ENCODE peak calls at places on chromosome 4, in nine cellular contexts. K is neural progenitor cell, V is brain microvascular endothelial cell, R is nephron progenitor cell, E is GM06990, D is AG09309, H is Calu3, Z is A549, N is AG10803. I is an unnamed sample.

GRCh38 chr4:99633772-99634171 is 23.9 kb downstream of the C4orf54 start:
- DNase-seq in N (no peak), R (no peak), Z (no peak), V (no peak), H (no peak), E (no peak), D (no peak), K (no peak), I (no peak)

GRCh38 chr4:5989236-5990225 is 28.7 kb downstream of the C4orf50 start:
- DNase-seq in R (no peak), K (no peak), E (no peak), Z (no peak), V (no peak), H (no peak), N (no peak), D (no peak), I (no peak)

GRCh38 chr4:184950926-184951325 is 67.4 kb upstream of the HELT start:
- DNase-seq in V (no peak), D (no peak), N (no peak), Z (no peak), K (no peak), H (no peak), R (no peak), E (no peak), I (no peak)

GRCh38 chr4:105171912-105172311 is 25.2 kb downstream of the TET2 start:
- DNase-seq in K (no peak), E (no peak), Z (no peak), V (no peak), H (no peak), R (no peak), D (no peak), N (no peak), I (no peak)

GRCh38 chr4:114905017-114905416 is 208.4 kb downstream of the NDST4 start:
- DNase-seq in K (no peak), Z (no peak), D (no peak), R (no peak), E (no peak), V (no peak), N (no peak), H (no peak), I (no peak)

GRCh38 chr4:170465434-170465833 is 375.7 kb upstream of the AADAT start:
- DNase-seq in D (no peak), V (no peak), K (peak; percentile 44), N (no peak), Z (no peak), R (no peak), E (no peak), H (no peak), I (no peak)

GRCh38 chr4:54100607-54101189 is 735 bp downstream of the GSX2 start:
- DNase-seq in D (no peak), V (no peak), H (peak; percentile 11), Z (no peak), R (peak; percentile 35), N (no peak), K (peak; percentile 40), E (no peak), I (no peak)

GRCh38 chr4:2834001-2834921 is 9.4 kb upstream of the ADD1 start:
- DNase-seq in Z (no peak), R (no peak), D (no peak), H (no peak), E (peak; percentile 17), V (no peak), N (no peak), K (no peak), I (no peak)

DNA sequence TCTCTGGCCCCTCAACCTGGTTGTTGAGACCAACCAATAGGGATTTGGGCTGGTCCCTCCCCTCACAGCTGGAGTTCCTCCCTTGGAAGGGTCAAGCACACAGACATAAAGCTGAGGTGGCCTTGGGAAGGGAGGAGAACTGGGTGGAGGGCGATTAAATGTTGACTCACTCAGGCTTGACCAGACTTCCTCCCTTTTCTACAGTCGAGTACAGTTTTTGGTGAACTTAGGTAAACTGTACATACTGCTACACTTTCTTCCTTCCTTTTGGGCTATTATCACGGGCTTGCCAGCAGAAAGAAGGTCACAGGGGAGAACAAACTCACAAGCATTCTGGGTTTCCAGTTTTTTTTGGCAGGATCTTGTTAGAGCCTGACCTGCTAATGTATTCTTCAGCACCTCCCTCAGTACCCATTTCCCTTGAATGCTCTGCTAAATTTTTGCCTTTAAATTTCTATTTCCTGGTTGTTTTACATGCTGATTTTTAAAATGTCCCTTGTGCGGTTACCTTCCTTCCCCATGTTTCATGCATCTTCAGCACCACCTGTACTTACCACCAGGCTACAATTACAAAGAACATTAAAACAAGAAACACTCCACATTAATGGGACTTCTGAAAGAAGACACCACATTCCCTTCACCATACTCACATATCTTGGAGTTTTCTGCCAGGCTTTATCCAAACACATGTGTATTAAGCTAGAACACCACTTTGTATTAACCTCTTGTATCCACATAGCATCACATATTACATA is 135.3 kb upstream of the RASGEF1B start:
- DNase-seq in H (peak; percentile 6), V (no peak), K (no peak), E (no peak), D (no peak), Z (no peak), N (no peak), R (peak; percentile 20), I (no peak)
- TF ChIP-seq CTCF in H (no peak), V (no peak), K (no peak), E (no peak), D (no peak), Z (no peak), N (no peak), R (no peak), I (no peak)

GRCh38 chr4:154341448-154341847 is 150.2 kb downstream of the DCHS2 start:
- DNase-seq in Z (no peak), R (no peak), E (no peak), V (no peak), H (no peak), N (no peak), D (no peak), K (no peak), I (no peak)

GRCh38 chr4:154345359-154345758 is 146.2 kb downstream of the DCHS2 start:
- DNase-seq in Z (no peak), N (no peak), R (no peak), D (no peak), E (no peak), V (no peak), H (no peak), K (no peak), I (no peak)

GRCh38 chr4:154348657-154349056 is 142.9 kb downstream of the DCHS2 start:
- DNase-seq in Z (no peak), D (no peak), K (no peak), E (no peak), H (no peak), N (no peak), V (no peak), R (no peak), I (no peak)

GRCh38 chr4:154349829-154350228 is 141.8 kb downstream of the DCHS2 start:
- DNase-seq in Z (peak; percentile 18), D (no peak), R (no peak), E (no peak), V (peak; percentile 6), K (peak; percentile 50), H (no peak), N (peak; percentile 7), I (no peak)

DNA sequence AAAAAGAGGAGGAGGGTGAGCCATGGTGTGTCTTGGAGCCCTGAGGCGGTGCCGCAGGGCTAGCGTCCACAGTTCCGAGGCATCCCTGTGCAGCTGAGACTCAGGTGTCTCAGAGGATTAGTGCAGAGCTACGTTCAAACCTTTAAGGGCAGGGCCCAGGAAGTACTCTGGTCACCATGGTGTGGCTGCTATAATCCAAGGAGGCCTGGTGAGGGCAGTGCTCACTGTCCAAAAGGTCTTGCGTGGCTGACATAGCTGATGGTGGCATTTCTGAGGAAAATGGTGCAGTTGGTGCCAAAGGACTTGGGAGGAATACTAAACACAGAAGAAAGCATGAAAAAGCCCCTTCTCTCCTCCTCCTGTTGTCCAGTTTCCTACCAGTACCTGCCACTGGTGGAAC is 146.9 kb downstream of the DCHS2 start:
- DNase-seq in Z (peak; percentile 3), K (peak; percentile 51), V (no peak), D (no peak), R (no peak), N (no peak), H (no peak), E (no peak), I (no peak)
- TF ChIP-seq CTCF in Z (no peak), K (peak; percentile 52), V (no peak), D (no peak), R (peak; percentile 16), N (no peak), H (no peak), E (peak; percentile 30), I (peak; percentile 27)

GRCh38 chr4:23366207-23366906 is 523.5 kb downstream of the PPARGC1A start:
- DNase-seq in E (no peak), R (no peak), V (no peak), N (no peak), D (no peak), H (no peak), K (no peak), Z (no peak), I (no peak)

GRCh38 chr4:23365086-23365485 is 524.8 kb downstream of the PPARGC1A start:
- DNase-seq in V (no peak), H (no peak), Z (no peak), R (no peak), D (no peak), E (no peak), K (no peak), N (no peak), I (no peak)

GRCh38 chr4:23369331-23369730 is 520.5 kb downstream of the PPARGC1A start:
- DNase-seq in D (no peak), N (no peak), K (peak; percentile 26), V (no peak), R (peak; percentile 23), Z (no peak), E (no peak), H (no peak), I (no peak)

GRCh38 chr4:23364167-23364566 is 525.7 kb downstream of the PPARGC1A start:
- DNase-seq in E (no peak), N (no peak), D (no peak), Z (no peak), K (no peak), H (no peak), R (no peak), V (no peak), I (no peak)

GRCh38 chr4:23368081-23368697 is 521.7 kb downstream of the PPARGC1A start:
- DNase-seq in E (no peak), R (peak; percentile 33), K (peak; percentile 80), N (no peak), Z (no peak), D (no peak), H (peak; percentile 48), V (no peak), I (no peak)
- TF ChIP-seq CTCF in E (no peak), R (peak; percentile 38), K (peak; percentile 78), N (peak; percentile 13), Z (no peak), D (no peak), H (peak; percentile 17), V (peak; percentile 42), I (peak; percentile 54)

GRCh38 chr4:118993329-118993728 is 104.7 kb downstream of the SYNPO2 start:
- DNase-seq in K (no peak), R (no peak), H (no peak), N (no peak), E (no peak), D (no peak), V (no peak), Z (no peak), I (no peak)

GRCh38 chr4:118991686-118992085 is 103.0 kb downstream of the SYNPO2 start:
- DNase-seq in D (no peak), E (no peak), Z (no peak), K (no peak), V (no peak), N (no peak), H (no peak), R (no peak), I (no peak)

GRCh38 chr4:118992149-118992548 is 103.5 kb downstream of the SYNPO2 start:
- DNase-seq in E (no peak), D (no peak), Z (no peak), N (no peak), V (no peak), K (no peak), H (no peak), R (no peak), I (no peak)

GRCh38 chr4:118995693-118996391 is 107.2 kb downstream of the SYNPO2 start:
- DNase-seq in R (no peak), Z (no peak), V (no peak), N (no peak), D (no peak), H (no peak), E (no peak), K (no peak), I (no peak)

GRCh38 chr4:118994030-118994429 is 105.4 kb downstream of the SYNPO2 start:
- DNase-seq in R (no peak), K (no peak), H (no peak), E (no peak), Z (no peak), V (no peak), D (no peak), N (peak; percentile 41), I (no peak)
- TF ChIP-seq CTCF in R (no peak), K (no peak), H (no peak), E (no peak), Z (no peak), V (no peak), D (no peak), N (no peak), I (no peak)

I was measured in neural crest cell.